ENCODE peak calls at places on chromosomes 16 and 17, in eight cellular contexts. J, Q, N, R, W, I, O and U are unnamed samples.

GRCh38 chr17:50272246-50272645 is 2.0 kb upstream of the TMEM92 start:
- DNase-seq in N (peak), O (peak), I (peak), W (no peak), R (no peak), J (peak), Q (peak), U (no peak)

GRCh38 chr16:67030221-67030962 is 1.4 kb downstream of the CBFB start:
- DNase-seq in W (no peak), Q (no peak), N (no peak), J (no peak), O (no peak), R (no peak), I (no peak), U (no peak)

GRCh38 chr16:10590342-10590741 is 9.9 kb upstream of the EMP2 start:
- DNase-seq in N (no peak), I (no peak), O (no peak), R (no peak), Q (no peak), W (no peak), J (no peak), U (no peak)

GRCh38 chr16:87684711-87685404 is 80.9 kb downstream of the KLHDC4 start:
- DNase-seq in O (no peak), Q (no peak), R (no peak), J (no peak), W (no peak), I (no peak), N (no peak), U (no peak)

GRCh38 chr16:27401768-27402568 is at the start of gene IL21R:
- DNase-seq in W (peak), I (no peak), O (peak), R (peak), J (no peak), N (peak), Q (no peak), U (peak)

GRCh38 chr16:73171901-73172619 is 124.1 kb upstream of the ZFHX3 start:
- DNase-seq in J (peak), R (no peak), W (no peak), N (no peak), O (peak), Q (no peak), I (no peak), U (no peak)

GRCh38 chr16:58010886-58011285 is 9.7 kb downstream of the USB1 start:
- DNase-seq in R (no peak), I (no peak), W (no peak), N (no peak), O (no peak), Q (no peak), J (no peak), U (peak)

GRCh38 chr17:64683791-64684190 is 21.7 kb upstream of the SMURF2 start:
- DNase-seq in I (no peak), R (no peak), W (no peak), Q (no peak), N (no peak), J (no peak), O (no peak), U (no peak)

GRCh38 chr17:81822996-81823799 is 9.9 kb downstream of the MCRIP1 start:
- DNase-seq in O (no peak), J (no peak), R (no peak), Q (no peak), N (no peak), W (no peak), I (no peak), U (no peak)

GRCh38 chr17:81821147-81821546 is 11.9 kb downstream of the MCRIP1 start:
- DNase-seq in Q (no peak), N (no peak), R (no peak), O (no peak), I (no peak), J (no peak), W (no peak), U (no peak)

GRCh38 chr17:81822312-81822637 is 10.8 kb downstream of the MCRIP1 start:
- DNase-seq in J (no peak), I (no peak), N (no peak), R (no peak), Q (no peak), O (no peak), W (no peak), U (no peak)

GRCh38 chr17:81819648-81820171 is 13.4 kb downstream of the MCRIP1 start:
- DNase-seq in O (no peak), Q (no peak), R (no peak), W (no peak), I (no peak), N (no peak), J (no peak), U (no peak)

GRCh38 chr17:81821603-81822311 is 11.3 kb downstream of the MCRIP1 start:
- DNase-seq in J (peak), O (peak), W (peak), I (peak), N (no peak), Q (peak), R (peak), U (peak)
- TF ChIP-seq CTCF in J (peak), O (peak), W (peak), I (peak), N (no peak), Q (peak), R (peak), U (no peak)

DNA sequence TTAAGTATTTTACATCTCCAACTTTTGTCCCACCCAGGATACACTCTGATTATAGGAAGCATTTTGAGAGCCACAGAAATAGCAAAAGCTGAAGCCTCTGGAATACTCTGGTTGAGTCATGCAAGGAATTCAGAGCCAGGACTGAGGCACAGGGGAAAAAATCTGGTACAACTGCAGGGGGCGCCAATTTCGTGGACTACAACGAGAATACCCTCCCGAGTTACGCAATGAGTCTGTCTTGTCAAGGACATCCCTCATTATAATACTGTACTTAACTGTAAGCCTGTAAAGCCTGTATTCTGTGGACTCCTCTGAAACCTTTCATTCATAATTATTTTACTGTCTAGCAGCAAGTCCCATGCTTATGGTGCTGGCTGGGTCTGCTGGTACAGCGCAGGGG is 7.8 kb downstream of the HOXB1 start:
- DNase-seq in W (peak), R (no peak), O (no peak), Q (no peak), J (no peak), N (no peak), I (no peak), U (no peak)
- TF ChIP-seq CTCF in W (no peak), R (peak), O (no peak), Q (no peak), J (peak), N (no peak), I (no peak), U (no peak)

GRCh38 chr17:28405632-28406477 is at the start of gene SLC46A1:
- DNase-seq in R (peak), Q (peak), O (peak), I (peak), N (peak), W (no peak), J (peak), U (peak)

GRCh38 chr17:28407974-28408306 is 1.9 kb upstream of the SLC46A1 start:
- DNase-seq in W (no peak), Q (no peak), N (no peak), R (no peak), O (no peak), J (no peak), I (no peak), U (no peak)

GRCh38 chr17:28404812-28405570 is 1.0 kb downstream of the SLC46A1 start:
- DNase-seq in O (no peak), R (no peak), W (no peak), N (no peak), J (peak), I (no peak), Q (peak), U (peak)

GRCh38 chr17:28406478-28406824 is 439 bp upstream of the SLC46A1 start:
- DNase-seq in N (no peak), W (no peak), R (no peak), Q (no peak), J (peak), O (no peak), I (no peak), U (no peak)

DNA sequence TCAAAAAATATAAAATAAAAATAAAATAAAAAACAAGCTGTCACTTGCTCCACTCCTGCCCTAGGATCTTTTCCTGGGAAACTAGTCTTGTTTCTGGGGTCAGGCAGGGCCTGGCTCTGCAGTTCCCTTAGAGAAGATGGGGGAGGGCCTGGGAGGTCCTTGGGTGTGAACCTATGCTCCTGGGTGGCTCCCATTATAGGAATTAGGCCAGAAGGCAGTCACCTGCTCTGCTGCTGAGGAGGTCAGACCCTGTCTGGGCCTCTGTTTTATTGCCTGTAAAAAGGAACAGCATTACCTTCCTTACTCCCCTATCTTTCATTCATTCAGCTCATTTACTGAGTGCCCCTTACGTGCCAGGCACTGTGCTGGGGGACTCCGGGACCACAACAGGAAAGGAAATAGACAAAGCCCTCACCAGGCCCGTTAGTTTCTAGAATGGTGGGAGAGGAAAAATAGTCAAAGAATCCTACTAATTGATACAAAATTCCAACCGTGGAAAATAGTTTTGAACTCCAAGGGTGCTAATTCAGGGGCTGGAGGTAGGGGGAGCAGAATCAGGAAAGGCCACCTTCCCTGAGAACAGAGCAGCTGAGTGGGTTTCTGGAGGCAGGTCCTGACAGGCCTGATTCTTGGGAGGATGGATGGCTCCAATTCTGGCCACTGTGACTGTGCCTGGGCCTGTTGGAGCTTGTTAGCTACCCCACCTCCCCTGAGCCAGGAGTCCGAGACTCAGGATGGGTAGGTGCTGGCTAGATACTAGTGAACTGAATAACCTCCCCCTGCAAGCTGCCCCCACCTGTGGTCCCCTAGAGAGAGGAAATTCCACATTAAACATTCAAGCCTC is 1.3 kb upstream of the SLC46A1 start:
- DNase-seq in N (no peak), R (no peak), J (peak), I (peak), O (no peak), Q (no peak), W (no peak), U (no peak)
- TF ChIP-seq CTCF in N (no peak), R (no peak), J (peak), I (no peak), O (no peak), Q (no peak), W (no peak), U (no peak)

DNA sequence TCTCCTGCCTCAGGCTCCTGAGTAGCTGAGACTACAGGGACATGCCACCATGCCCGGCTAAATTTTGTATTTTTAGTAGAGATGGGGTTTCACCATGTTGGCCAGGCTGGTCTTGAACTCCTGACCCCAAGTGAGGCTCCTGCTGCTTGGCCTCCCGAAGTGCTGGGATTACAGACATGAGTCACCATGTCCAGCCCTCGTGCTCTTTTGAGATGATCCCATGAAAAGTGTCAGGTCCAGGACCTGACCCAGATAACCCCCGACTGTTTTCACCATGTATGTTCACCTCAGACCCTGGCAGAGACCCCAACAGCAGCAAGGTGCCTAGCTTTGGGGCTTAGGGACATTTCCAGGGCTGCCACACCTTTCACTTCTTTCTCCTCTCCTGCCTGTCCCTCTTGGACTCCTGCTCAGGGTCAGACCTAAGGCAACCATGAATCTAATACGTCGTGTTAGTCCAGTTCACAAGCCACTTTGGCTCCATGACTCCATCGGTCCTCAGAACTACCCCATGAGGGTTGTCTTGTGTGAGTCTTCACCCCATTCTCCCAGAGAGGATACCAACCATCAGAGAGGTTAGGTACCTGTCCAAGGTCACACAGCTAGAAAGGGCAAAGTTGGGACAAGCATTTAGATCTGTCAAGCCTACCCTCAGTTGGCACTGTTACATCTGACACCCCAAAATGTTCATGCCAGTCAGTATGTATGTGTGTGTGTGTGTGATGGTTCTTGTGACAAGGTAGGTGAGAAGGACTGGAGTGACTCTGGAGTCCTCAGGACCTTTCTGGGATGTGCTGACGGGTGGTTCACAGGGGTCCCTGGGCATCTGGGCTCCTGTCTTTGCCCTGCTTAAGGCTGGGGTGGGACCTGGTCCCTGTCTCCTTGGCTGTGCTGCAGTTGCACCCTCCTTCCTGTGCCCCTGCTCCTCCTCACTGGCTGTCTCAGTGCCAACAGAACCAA is 23.1 kb upstream of the MAP3K14 start:
- DNase-seq in J (peak), I (no peak), O (no peak), Q (peak), R (no peak), W (no peak), N (peak), U (no peak)
- TF ChIP-seq CTCF in J (no peak), I (no peak), O (no peak), Q (no peak), R (no peak), W (no peak), N (no peak), U (no peak)

DNA sequence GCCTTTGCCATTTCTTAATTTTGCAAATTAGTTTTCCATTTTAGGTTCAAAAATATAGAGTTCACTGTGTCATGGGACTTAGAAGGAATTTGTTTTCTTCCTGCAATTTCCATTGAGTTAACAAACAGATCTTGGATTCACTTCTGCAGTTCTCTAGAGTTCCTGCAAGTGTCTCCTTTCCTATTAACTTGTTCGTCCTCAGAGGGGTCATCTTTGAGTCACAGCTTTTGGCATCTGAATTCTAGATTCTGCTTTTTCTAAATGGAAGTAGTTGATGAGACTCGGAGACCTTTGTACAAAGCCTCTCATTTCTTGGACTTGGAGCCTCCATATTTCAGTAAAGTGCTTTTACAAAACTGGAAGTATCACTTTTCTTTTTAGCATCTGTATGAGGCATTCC is 323.3 kb downstream of the BCAS3 start:
- DNase-seq in I (no peak), N (no peak), O (no peak), R (peak), W (peak), J (no peak), Q (no peak), U (no peak)
- TF ChIP-seq CTCF in I (no peak), N (no peak), O (peak), R (peak), W (no peak), J (peak), Q (no peak), U (no peak)

GRCh38 chr17:40815381-40815780 is 7.0 kb downstream of the KRT10 start:
- DNase-seq in Q (no peak), I (no peak), R (no peak), J (no peak), W (no peak), O (no peak), N (no peak), U (no peak)

GRCh38 chr17:40818343-40818732 is 4.1 kb downstream of the KRT10 start:
- DNase-seq in R (no peak), Q (no peak), J (no peak), I (no peak), N (no peak), W (no peak), O (no peak), U (no peak)

GRCh38 chr17:40816569-40816968 is 5.8 kb downstream of the KRT10 start:
- DNase-seq in J (no peak), N (no peak), Q (no peak), W (no peak), O (no peak), I (no peak), R (no peak), U (no peak)

GRCh38 chr17:40818733-40819527 is 3.5 kb downstream of the KRT10 start:
- DNase-seq in N (peak), J (peak), I (peak), R (peak), O (peak), Q (peak), W (peak), U (peak)

DNA sequence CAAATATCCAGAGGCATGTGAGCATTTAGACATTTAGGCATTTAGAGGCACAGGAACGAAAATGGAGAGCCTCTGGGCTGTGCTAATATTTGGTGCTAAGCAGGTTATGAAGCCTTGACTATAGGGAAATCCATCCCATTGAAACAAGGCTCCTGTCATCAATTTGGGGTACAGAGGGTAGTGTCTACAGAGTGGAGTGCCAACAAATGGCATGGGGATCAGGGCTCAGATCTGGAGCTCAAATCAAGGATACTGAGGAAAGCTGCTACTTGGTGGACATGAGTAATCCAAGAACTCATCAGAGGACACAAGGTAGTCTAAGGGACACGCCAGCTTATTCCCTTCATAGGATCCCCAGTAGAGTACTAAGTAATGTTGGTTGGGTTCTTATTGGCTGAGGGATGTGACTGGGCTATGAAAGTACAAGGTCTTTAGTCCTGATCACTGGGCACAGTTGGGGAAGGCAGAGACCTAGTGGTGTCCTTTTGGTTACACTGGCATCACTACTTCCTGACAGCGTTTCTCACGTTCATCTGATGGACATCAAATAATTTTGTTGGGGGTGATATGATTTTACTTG is 5.2 kb downstream of the KRT10 start:
- DNase-seq in J (no peak), W (no peak), O (no peak), R (no peak), I (no peak), N (no peak), Q (no peak), U (no peak)
- TF ChIP-seq CTCF in J (no peak), W (no peak), O (no peak), R (no peak), I (no peak), N (no peak), Q (no peak), U (no peak)

DNA sequence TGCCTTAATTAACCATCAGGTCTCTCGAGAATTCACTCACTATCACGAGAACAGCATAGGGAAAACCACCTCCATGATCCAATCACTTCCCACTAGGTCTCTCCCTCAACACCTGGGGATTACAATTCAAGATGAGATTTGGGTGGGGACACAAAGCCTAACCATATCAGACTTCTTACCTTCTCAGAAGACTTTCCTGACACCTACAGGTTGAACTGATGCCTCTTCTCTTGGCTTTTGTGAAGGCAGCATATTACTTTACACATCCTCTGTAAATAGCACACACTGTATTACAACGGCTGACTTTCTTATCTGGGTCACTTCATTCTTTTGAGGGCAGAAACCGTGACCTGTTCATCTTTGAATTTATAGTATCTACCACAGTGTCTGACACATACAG is 23.6 kb downstream of the BMERB1 start:
- DNase-seq in N (no peak), J (no peak), R (no peak), I (no peak), Q (no peak), W (no peak), O (no peak), U (no peak)
- TF ChIP-seq CTCF in N (no peak), J (peak), R (no peak), I (no peak), Q (no peak), W (no peak), O (no peak), U (no peak)

DNA sequence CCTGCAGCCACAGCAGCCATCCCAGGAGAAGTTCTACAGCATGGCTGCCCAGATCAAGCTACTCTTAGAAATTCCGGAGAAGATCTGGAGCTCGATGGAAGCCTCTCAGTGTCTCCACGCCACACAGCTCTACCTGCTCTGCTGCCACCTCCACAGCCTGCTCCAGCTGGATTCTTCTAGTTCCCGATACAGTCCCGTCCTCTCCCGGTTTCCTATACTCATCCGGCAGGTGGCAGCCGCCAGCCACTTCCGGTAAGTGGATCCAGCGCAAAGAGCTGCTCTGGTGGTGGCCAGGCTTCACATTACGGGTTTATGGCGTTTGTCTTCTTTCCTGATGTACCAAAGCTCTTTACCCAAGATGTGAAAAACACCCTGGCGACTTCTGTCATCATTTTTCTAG is 3.6 kb downstream of the COG1 start:
- DNase-seq in J (peak), W (no peak), R (peak), O (no peak), N (no peak), Q (peak), I (peak), U (peak)
- TF ChIP-seq CTCF in J (peak), W (no peak), R (peak), O (no peak), N (no peak), Q (peak), I (no peak), U (no peak)

GRCh38 chr17:27518750-27519521 is 62.7 kb downstream of the KSR1 start:
- DNase-seq in O (no peak), J (no peak), Q (no peak), R (no peak), W (no peak), I (no peak), N (no peak), U (no peak)
- TF ChIP-seq CTCF in O (no peak), J (no peak), Q (no peak), R (no peak), W (no peak), I (no peak), N (no peak), U (no peak)